ENCODE peak calls at places on chromosomes 5 and 9, in nine cellular contexts. One of them, this sample, is unnamed. For H3K27me3, the result is how much of the 10 kb centered on the place peaks cover.

GRCh38 chr9:81193362-81194339 is 495.7 kb downstream of the TLE1 start:
- DNase-seq in K562: no peak
- DNase-seq in PC-3: peak
- DNase-seq in HCT116: no peak
- DNase-seq in heart right ventricle: no peak
- DNase-seq in dorsolateral prefrontal cortex: no peak
- DNase-seq in cardiac muscle cell: no peak
- DNase-seq in aorta: no peak
- DNase-seq in foreskin keratinocyte: no peak
- DNase-seq in this sample: no peak

GRCh38 chr5:59506285-59506877 is 387.1 kb downstream of the PDE4D start:
- DNase-seq in K562: no peak
- DNase-seq in PC-3: peak
- DNase-seq in HCT116: no peak
- DNase-seq in heart right ventricle: no peak
- DNase-seq in dorsolateral prefrontal cortex: no peak
- DNase-seq in cardiac muscle cell: peak
- DNase-seq in aorta: no peak
- DNase-seq in foreskin keratinocyte: no peak
- DNase-seq in this sample: no peak

GRCh38 chr5:82975812-82976211 is 101.4 kb downstream of the TMEM167A start:
- DNase-seq in K562: no peak
- DNase-seq in PC-3: peak
- DNase-seq in HCT116: peak
- DNase-seq in heart right ventricle: no peak
- DNase-seq in dorsolateral prefrontal cortex: no peak
- DNase-seq in cardiac muscle cell: no peak
- DNase-seq in aorta: no peak
- DNase-seq in foreskin keratinocyte: peak
- DNase-seq in this sample: no peak

GRCh38 chr5:139745800-139746690 is 49.6 kb upstream of the PSD2 start:
- DNase-seq in K562: peak
- DNase-seq in PC-3: peak
- DNase-seq in HCT116: peak
- DNase-seq in heart right ventricle: peak
- DNase-seq in dorsolateral prefrontal cortex: peak
- DNase-seq in cardiac muscle cell: peak
- DNase-seq in aorta: peak
- DNase-seq in foreskin keratinocyte: peak
- DNase-seq in this sample: peak

GRCh38 chr5:157343842-157344790 is 78.2 kb downstream of the CYFIP2 start:
- DNase-seq in K562: no peak
- DNase-seq in PC-3: no peak
- DNase-seq in HCT116: no peak
- DNase-seq in heart right ventricle: no peak
- DNase-seq in dorsolateral prefrontal cortex: no peak
- DNase-seq in cardiac muscle cell: no peak
- DNase-seq in aorta: no peak
- DNase-seq in foreskin keratinocyte: no peak
- DNase-seq in this sample: no peak

GRCh38 chr5:139949710-139950109 is 93.4 kb downstream of the NRG2 start:
- DNase-seq in K562: no peak
- DNase-seq in PC-3: no peak
- DNase-seq in HCT116: no peak
- DNase-seq in heart right ventricle: peak
- DNase-seq in dorsolateral prefrontal cortex: no peak
- DNase-seq in cardiac muscle cell: no peak
- DNase-seq in aorta: no peak
- DNase-seq in foreskin keratinocyte: no peak
- DNase-seq in this sample: peak

GRCh38 chr5:175460126-175460525 is 16.1 kb upstream of the DRD1 start:
- DNase-seq in K562: peak
- DNase-seq in PC-3: peak
- DNase-seq in HCT116: no peak
- DNase-seq in heart right ventricle: no peak
- DNase-seq in dorsolateral prefrontal cortex: no peak
- DNase-seq in cardiac muscle cell: peak
- DNase-seq in aorta: no peak
- DNase-seq in foreskin keratinocyte: no peak
- DNase-seq in this sample: no peak

GRCh38 chr5:175682664-175683063 is 24.8 kb downstream of the HRH2 start:
- DNase-seq in K562: no peak
- DNase-seq in PC-3: no peak
- DNase-seq in HCT116: no peak
- DNase-seq in heart right ventricle: no peak
- DNase-seq in dorsolateral prefrontal cortex: peak
- DNase-seq in cardiac muscle cell: no peak
- DNase-seq in aorta: peak
- DNase-seq in foreskin keratinocyte: no peak
- DNase-seq in this sample: no peak

GRCh38 chr5:100791376-100791775 is 111.7 kb downstream of the ST8SIA4 start:
- DNase-seq in K562: no peak
- DNase-seq in PC-3: no peak
- DNase-seq in HCT116: no peak
- DNase-seq in heart right ventricle: no peak
- DNase-seq in dorsolateral prefrontal cortex: no peak
- DNase-seq in cardiac muscle cell: no peak
- DNase-seq in aorta: no peak
- DNase-seq in foreskin keratinocyte: no peak
- DNase-seq in this sample: no peak

GRCh38 chr5:40166757-40167156 is 513.0 kb upstream of the PTGER4 start:
- DNase-seq in K562: no peak
- DNase-seq in PC-3: peak
- DNase-seq in HCT116: no peak
- DNase-seq in heart right ventricle: no peak
- DNase-seq in dorsolateral prefrontal cortex: no peak
- DNase-seq in cardiac muscle cell: no peak
- DNase-seq in aorta: no peak
- DNase-seq in foreskin keratinocyte: peak
- DNase-seq in this sample: no peak

GRCh38 chr5:73433272-73433981 is 15.2 kb downstream of the FOXD1 start:
- DNase-seq in K562: no peak
- DNase-seq in PC-3: no peak
- DNase-seq in HCT116: no peak
- DNase-seq in heart right ventricle: no peak
- DNase-seq in dorsolateral prefrontal cortex: no peak
- DNase-seq in cardiac muscle cell: no peak
- DNase-seq in aorta: no peak
- DNase-seq in foreskin keratinocyte: no peak
- DNase-seq in this sample: no peak

GRCh38 chr5:73433982-73434342 is 14.6 kb downstream of the FOXD1 start:
- DNase-seq in K562: no peak
- DNase-seq in PC-3: no peak
- DNase-seq in HCT116: no peak
- DNase-seq in heart right ventricle: no peak
- DNase-seq in dorsolateral prefrontal cortex: no peak
- DNase-seq in cardiac muscle cell: no peak
- DNase-seq in aorta: no peak
- DNase-seq in foreskin keratinocyte: no peak
- DNase-seq in this sample: no peak

GRCh38 chr5:73435640-73436534 is 12.7 kb downstream of the FOXD1 start:
- DNase-seq in K562: no peak
- DNase-seq in PC-3: no peak
- DNase-seq in HCT116: no peak
- DNase-seq in heart right ventricle: no peak
- DNase-seq in dorsolateral prefrontal cortex: no peak
- DNase-seq in cardiac muscle cell: no peak
- DNase-seq in aorta: no peak
- DNase-seq in foreskin keratinocyte: no peak
- DNase-seq in this sample: no peak

GRCh38 chr5:73434461-73434860 is 14.1 kb downstream of the FOXD1 start:
- DNase-seq in K562: no peak
- DNase-seq in PC-3: peak
- DNase-seq in HCT116: no peak
- DNase-seq in heart right ventricle: no peak
- DNase-seq in dorsolateral prefrontal cortex: no peak
- DNase-seq in cardiac muscle cell: no peak
- DNase-seq in aorta: no peak
- DNase-seq in foreskin keratinocyte: no peak
- DNase-seq in this sample: no peak

DNA sequence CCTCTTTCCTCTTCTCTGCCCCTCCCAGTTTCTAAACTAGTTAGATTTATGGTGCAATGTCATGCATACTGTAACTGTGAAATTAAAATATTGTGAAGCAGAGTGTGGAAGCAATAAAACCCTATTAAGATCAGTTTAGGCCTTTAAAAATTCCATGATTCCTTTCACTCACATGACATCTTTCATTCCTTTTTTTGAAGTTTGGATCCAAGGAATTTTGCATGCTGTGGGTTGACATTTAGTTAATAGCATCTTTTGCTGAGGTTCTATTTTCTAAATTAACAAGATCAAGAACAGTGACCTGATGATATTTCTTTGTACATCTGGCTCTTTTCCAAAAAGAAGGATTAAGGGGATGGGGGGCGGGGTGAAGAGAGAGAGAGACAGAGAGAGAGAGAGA is 13.7 kb downstream of the FOXD1 start:
- DNase-seq in K562: no peak
- DNase-seq in PC-3: no peak
- DNase-seq in HCT116: no peak
- DNase-seq in heart right ventricle: no peak
- DNase-seq in dorsolateral prefrontal cortex: no peak
- DNase-seq in cardiac muscle cell: no peak
- DNase-seq in aorta: no peak
- DNase-seq in foreskin keratinocyte: no peak
- DNase-seq in this sample: no peak
- H3K27me3 ChIP-seq in K562: under half
- H3K27me3 ChIP-seq in PC-3: under half
- H3K27me3 ChIP-seq in HCT116: under half
- H3K27me3 ChIP-seq in heart right ventricle: half or more
- H3K27me3 ChIP-seq in dorsolateral prefrontal cortex: under half
- H3K27me3 ChIP-seq in cardiac muscle cell: half or more
- H3K27me3 ChIP-seq in aorta: under half
- H3K27me3 ChIP-seq in foreskin keratinocyte: under half
- H3K27me3 ChIP-seq in this sample: half or more

GRCh38 chr5:35745666-35746065 is 111.0 kb upstream of the IL7R start:
- DNase-seq in K562: no peak
- DNase-seq in PC-3: no peak
- DNase-seq in HCT116: no peak
- DNase-seq in heart right ventricle: no peak
- DNase-seq in dorsolateral prefrontal cortex: no peak
- DNase-seq in cardiac muscle cell: no peak
- DNase-seq in aorta: no peak
- DNase-seq in foreskin keratinocyte: no peak
- DNase-seq in this sample: no peak
- H3K27me3 ChIP-seq in K562: under half
- H3K27me3 ChIP-seq in PC-3: under half
- H3K27me3 ChIP-seq in HCT116: under half
- H3K27me3 ChIP-seq in heart right ventricle: under half
- H3K27me3 ChIP-seq in dorsolateral prefrontal cortex: under half
- H3K27me3 ChIP-seq in cardiac muscle cell: under half
- H3K27me3 ChIP-seq in aorta: under half
- H3K27me3 ChIP-seq in foreskin keratinocyte: under half
- H3K27me3 ChIP-seq in this sample: under half

GRCh38 chr5:145160679-145161078 is 674.5 kb downstream of the PRELID2 start:
- DNase-seq in K562: no peak
- DNase-seq in PC-3: no peak
- DNase-seq in HCT116: no peak
- DNase-seq in heart right ventricle: no peak
- DNase-seq in dorsolateral prefrontal cortex: no peak
- DNase-seq in cardiac muscle cell: no peak
- DNase-seq in aorta: no peak
- DNase-seq in foreskin keratinocyte: peak
- DNase-seq in this sample: no peak
- H3K27me3 ChIP-seq in K562: under half
- H3K27me3 ChIP-seq in PC-3: under half
- H3K27me3 ChIP-seq in HCT116: under half
- H3K27me3 ChIP-seq in heart right ventricle: under half
- H3K27me3 ChIP-seq in dorsolateral prefrontal cortex: under half
- H3K27me3 ChIP-seq in cardiac muscle cell: under half
- H3K27me3 ChIP-seq in aorta: under half
- H3K27me3 ChIP-seq in foreskin keratinocyte: under half
- H3K27me3 ChIP-seq in this sample: under half

GRCh38 chr5:181109489-181110013 is 21.4 kb downstream of the OR2V1 start:
- DNase-seq in K562: peak
- DNase-seq in PC-3: no peak
- DNase-seq in HCT116: no peak
- DNase-seq in heart right ventricle: no peak
- DNase-seq in dorsolateral prefrontal cortex: no peak
- DNase-seq in cardiac muscle cell: no peak
- DNase-seq in aorta: no peak
- DNase-seq in foreskin keratinocyte: no peak
- DNase-seq in this sample: no peak

GRCh38 chr5:181111010-181111409 is 20.0 kb downstream of the OR2V1 start:
- DNase-seq in K562: no peak
- DNase-seq in PC-3: no peak
- DNase-seq in HCT116: no peak
- DNase-seq in heart right ventricle: no peak
- DNase-seq in dorsolateral prefrontal cortex: no peak
- DNase-seq in cardiac muscle cell: no peak
- DNase-seq in aorta: no peak
- DNase-seq in foreskin keratinocyte: no peak
- DNase-seq in this sample: no peak

GRCh38 chr5:181108578-181109165 is 22.3 kb downstream of the OR2V1 start:
- DNase-seq in K562: no peak
- DNase-seq in PC-3: no peak
- DNase-seq in HCT116: no peak
- DNase-seq in heart right ventricle: no peak
- DNase-seq in dorsolateral prefrontal cortex: no peak
- DNase-seq in cardiac muscle cell: no peak
- DNase-seq in aorta: no peak
- DNase-seq in foreskin keratinocyte: no peak
- DNase-seq in this sample: no peak

DNA sequence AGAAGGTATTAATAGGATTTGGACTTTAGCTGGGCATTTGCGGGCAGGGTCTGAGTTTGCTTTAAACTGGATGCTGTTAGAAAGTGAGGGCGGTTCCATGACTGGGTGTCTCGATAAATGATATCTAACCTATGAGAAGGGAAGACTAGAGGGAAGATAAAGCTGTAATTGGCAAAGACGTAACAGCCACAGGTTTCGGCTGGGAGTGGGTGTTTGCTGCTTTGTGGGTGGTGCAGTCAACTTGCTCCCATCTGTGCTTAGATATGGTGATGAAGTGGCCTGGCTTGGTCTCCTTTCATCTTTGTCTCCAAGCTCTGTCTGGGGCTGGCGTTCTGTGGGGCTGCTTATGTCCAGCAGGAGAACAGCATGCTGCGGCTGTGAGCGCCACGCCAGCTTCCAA is 23.3 kb downstream of the OR2V1 start:
- DNase-seq in K562: peak
- DNase-seq in PC-3: no peak
- DNase-seq in HCT116: no peak
- DNase-seq in heart right ventricle: no peak
- DNase-seq in dorsolateral prefrontal cortex: no peak
- DNase-seq in cardiac muscle cell: no peak
- DNase-seq in aorta: no peak
- DNase-seq in foreskin keratinocyte: no peak
- DNase-seq in this sample: no peak
- H3K27me3 ChIP-seq in K562: under half
- H3K27me3 ChIP-seq in PC-3: under half
- H3K27me3 ChIP-seq in HCT116: under half
- H3K27me3 ChIP-seq in heart right ventricle: half or more
- H3K27me3 ChIP-seq in dorsolateral prefrontal cortex: under half
- H3K27me3 ChIP-seq in cardiac muscle cell: under half
- H3K27me3 ChIP-seq in aorta: under half
- H3K27me3 ChIP-seq in foreskin keratinocyte: under half
- H3K27me3 ChIP-seq in this sample: half or more

This sample was measured in left ventricle myocardium inferior.